ENCODE peak calls at places on chromosomes 1 and 21, in eight cellular contexts. E, K, M, R, Y, T, V and P are unnamed samples.

GRCh38 chr1:156293098-156293434 is 2.4 kb downstream of the GLMP start:
- DNase-seq in E (no peak), K (no peak), M (no peak), R (no peak), Y (no peak), T (no peak), V (no peak), P (no peak)

GRCh38 chr21:42777757-42778344 is 101.5 kb downstream of the WDR4 start:
- DNase-seq in E (no peak), K (no peak), M (no peak), R (no peak), Y (no peak), T (peak; percentile 39), V (no peak), P (no peak)

GRCh38 chr1:226778657-226779058 is 39.6 kb upstream of the ITPKB start:
- DNase-seq in E (peak; percentile 29), K (peak; percentile 98), M (peak; percentile 94), R (no peak), Y (no peak), T (no peak), V (peak; percentile 61), P (peak; percentile 91)

GRCh38 chr1:108503062-108503740 is 53.1 kb downstream of the NBPF6 start:
- DNase-seq in E (no peak), K (no peak), M (peak; percentile 71), R (no peak), Y (no peak), T (peak; percentile 12), V (peak; percentile 6), P (peak; percentile 78)

GRCh38 chr1:241844593-241844992 is 3.4 kb upstream of the EXO1 start:
- DNase-seq in E (no peak), K (no peak), M (no peak), R (no peak), Y (no peak), T (no peak), V (no peak), P (no peak)

GRCh38 chr1:116737020-116737854 is 17.0 kb upstream of the CD2 start:
- DNase-seq in E (peak; percentile 59), K (peak; percentile 78), M (no peak), R (no peak), Y (peak; percentile 28), T (peak; percentile 70), V (peak; percentile 3), P (peak; percentile 42)

GRCh38 chr1:227072991-227073390 is 132.9 kb downstream of the COQ8A start:
- DNase-seq in E (no peak), K (peak; percentile 72), M (no peak), R (no peak), Y (no peak), T (no peak), V (no peak), P (peak; percentile 25)

GRCh38 chr1:185463433-185463832 is 146.4 kb upstream of the IVNS1ABP start:
- DNase-seq in E (no peak), K (no peak), M (no peak), R (no peak), Y (no peak), T (no peak), V (no peak), P (no peak)

GRCh38 chr1:59549903-59550302 is 253.0 kb downstream of the FGGY start:
- DNase-seq in E (no peak), K (peak; percentile 67), M (peak; percentile 40), R (peak; percentile 47), Y (no peak), T (no peak), V (peak; percentile 26), P (peak; percentile 31)

GRCh38 chr1:61569212-61569621 is 155.7 kb downstream of the TM2D1 start:
- DNase-seq in E (no peak), K (no peak), M (no peak), R (no peak), Y (no peak), T (no peak), V (no peak), P (no peak)

GRCh38 chr1:22457356-22457755 is 5.7 kb downstream of the ZBTB40 start:
- DNase-seq in E (no peak), K (no peak), M (no peak), R (no peak), Y (no peak), T (no peak), V (no peak), P (no peak)

GRCh38 chr1:191608367-191608766 is 549.9 kb upstream of the RGS18 start:
- DNase-seq in E (no peak), K (peak; percentile 99), M (no peak), R (no peak), Y (no peak), T (no peak), V (no peak), P (no peak)

GRCh38 chr1:27099904-27100796 is 54.8 kb downstream of the SLC9A1 start:
- DNase-seq in E (no peak), K (peak; percentile 60), M (no peak), R (peak; percentile 47), Y (peak; percentile 65), T (peak; percentile 41), V (no peak), P (no peak)

GRCh38 chr1:163035791-163036249 is 33.3 kb upstream of the RGS4 start:
- DNase-seq in E (no peak), K (peak; percentile 96), M (peak; percentile 82), R (no peak), Y (no peak), T (no peak), V (peak; percentile 65), P (peak; percentile 96)

GRCh38 chr1:208829601-208830000 is 585.4 kb upstream of the PLXNA2 start:
- DNase-seq in E (no peak), K (peak; percentile 37), M (no peak), R (no peak), Y (no peak), T (no peak), V (no peak), P (no peak)

GRCh38 chr1:48006318-48006717 is 9.1 kb upstream of the TRABD2B start:
- DNase-seq in E (no peak), K (no peak), M (no peak), R (no peak), Y (no peak), T (no peak), V (no peak), P (no peak)

GRCh38 chr1:48002142-48002541 is 5.0 kb upstream of the TRABD2B start:
- DNase-seq in E (no peak), K (no peak), M (no peak), R (no peak), Y (no peak), T (no peak), V (no peak), P (no peak)

GRCh38 chr1:48005254-48006162 is 8.3 kb upstream of the TRABD2B start:
- DNase-seq in E (no peak), K (no peak), M (no peak), R (no peak), Y (no peak), T (no peak), V (no peak), P (no peak)

GRCh38 chr1:48003741-48004503 is 6.7 kb upstream of the TRABD2B start:
- DNase-seq in E (no peak), K (no peak), M (no peak), R (no peak), Y (no peak), T (peak; percentile 36), V (no peak), P (no peak)

GRCh38 chr1:48007044-48007443 is 9.9 kb upstream of the TRABD2B start:
- DNase-seq in E (no peak), K (peak; percentile 69), M (no peak), R (no peak), Y (no peak), T (no peak), V (no peak), P (no peak)
- TF ChIP-seq CTCF in E (no peak), K (no peak), M (no peak), R (no peak), Y (no peak), T (no peak), V (no peak), P (no peak)

DNA sequence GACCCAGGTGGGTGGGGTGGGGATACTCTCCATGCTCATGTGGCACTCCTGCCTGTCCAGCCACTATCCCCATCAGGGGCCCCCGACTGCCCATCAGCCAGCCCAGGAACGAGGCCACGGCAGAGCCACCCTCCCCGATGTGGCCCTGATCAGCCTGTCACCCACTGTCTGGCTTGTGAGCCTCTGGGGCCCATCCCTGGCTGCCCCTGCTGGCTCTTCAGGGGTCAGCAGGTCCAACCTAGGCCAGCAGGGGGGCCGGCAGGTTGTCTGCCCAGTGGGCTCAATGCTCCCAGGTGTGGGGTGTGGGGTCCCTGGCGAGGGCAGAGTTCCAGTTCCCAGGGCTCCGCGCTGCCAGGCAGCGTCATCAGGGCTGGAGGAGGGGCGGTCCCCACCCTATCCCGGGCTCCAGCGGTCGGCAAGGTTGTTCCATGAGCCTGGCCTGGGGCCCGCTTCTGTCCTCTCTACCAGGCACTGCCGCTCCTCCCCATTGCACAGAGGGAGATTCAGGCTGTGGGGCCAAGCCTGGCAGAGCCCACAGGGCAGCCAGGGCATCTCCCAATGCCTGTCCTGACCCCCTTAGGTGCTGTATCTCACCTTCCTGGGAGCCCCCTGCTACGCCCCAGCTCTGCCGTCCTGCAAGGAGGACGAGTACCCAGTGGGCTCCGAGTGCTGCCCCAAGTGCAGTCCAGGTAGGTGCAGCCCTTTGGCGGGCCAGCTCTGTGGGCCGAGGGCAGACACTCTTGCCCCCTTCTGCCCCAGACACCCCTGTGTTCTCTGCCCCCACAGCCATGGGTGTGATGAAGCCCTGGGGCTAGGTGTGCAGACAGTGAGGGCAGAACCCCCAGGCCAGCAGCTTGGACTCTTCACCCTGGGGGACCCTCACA is 1.2 kb downstream of the TNFRSF14 start:
- DNase-seq in E (peak; percentile 75), K (no peak), M (no peak), R (no peak), Y (no peak), T (no peak), V (no peak), P (no peak)
- TF ChIP-seq CTCF in E (no peak), K (no peak), M (no peak), R (no peak), Y (no peak), T (peak; percentile 12), V (no peak), P (peak; percentile 39)

GRCh38 chr1:13694886-13695684 is 4.9 kb upstream of the PRDM2 start:
- DNase-seq in E (no peak), K (no peak), M (no peak), R (no peak), Y (no peak), T (no peak), V (no peak), P (no peak)

GRCh38 chr1:13700521-13701273 is 709 bp downstream of the PRDM2 start:
- DNase-seq in E (peak; percentile 45), K (peak; percentile 19), M (no peak), R (peak; percentile 25), Y (peak; percentile 45), T (peak; percentile 62), V (no peak), P (no peak)

GRCh38 chr1:13699936-13700520 is at the start of gene PRDM2:
- DNase-seq in E (peak; percentile 52), K (peak; percentile 48), M (no peak), R (peak; percentile 29), Y (peak; percentile 52), T (peak; percentile 74), V (no peak), P (no peak)

GRCh38 chr1:13699510-13699909 is 478 bp upstream of the PRDM2 start:
- DNase-seq in E (no peak), K (peak; percentile 33), M (no peak), R (no peak), Y (no peak), T (no peak), V (no peak), P (no peak)

GRCh38 chr1:13697738-13698137 is 2.2 kb upstream of the PRDM2 start:
- DNase-seq in E (no peak), K (no peak), M (no peak), R (no peak), Y (no peak), T (no peak), V (no peak), P (no peak)
- TF ChIP-seq CTCF in E (no peak), K (no peak), M (no peak), R (no peak), Y (no peak), T (no peak), V (no peak), P (peak; percentile 14)

GRCh38 chr1:34884961-34885360 is 25.4 kb upstream of the SMIM12 start:
- DNase-seq in E (no peak), K (no peak), M (no peak), R (no peak), Y (no peak), T (peak; percentile 21), V (no peak), P (no peak)
- TF ChIP-seq CTCF in E (no peak), K (no peak), M (no peak), R (no peak), Y (no peak), T (peak; percentile 27), V (no peak), P (peak; percentile 14)